ENCODE peak calls at places on chromosomes 4 and X, in seven cellular contexts. T is neural progenitor cell, P is KBM-7, A is erythroblast, X is mesendoderm, L is amniotic stem cell, J is lower leg skin. K is an unnamed sample.

GRCh38 chr4:111187108-111187507 is 564.2 kb upstream of the PITX2 start:
- DNase-seq in J (no peak), P (no peak), L (no peak), X (no peak), T (no peak), A (no peak), K (no peak)

GRCh38 chr4:44157611-44158277 is 290.9 kb downstream of the KCTD8 start:
- DNase-seq in T (no peak), P (no peak), J (no peak), L (no peak), X (no peak), A (no peak), K (no peak)

GRCh38 chr4:100117749-100118148 is 72.5 kb downstream of the DDIT4L start:
- DNase-seq in T (no peak), A (no peak), P (peak), L (no peak), J (no peak), X (no peak), K (no peak)

GRCh38 chr4:55819634-55820033 is at the start of gene EXOC1L:
- DNase-seq in L (no peak), T (peak), A (no peak), P (peak), J (no peak), X (peak), K (no peak)

GRCh38 chr4:16083217-16084191 is at the start of gene PROM1:
- DNase-seq in L (no peak), P (no peak), A (no peak), T (peak), X (peak), J (no peak), K (no peak)

GRCh38 chr4:115249808-115250207 is 136.4 kb upstream of the NDST4 start:
- DNase-seq in T (no peak), X (no peak), J (no peak), A (no peak), L (no peak), P (no peak), K (no peak)

GRCh38 chr4:176377705-176378302 is 58.0 kb downstream of the SPCS3 start:
- DNase-seq in J (no peak), A (no peak), L (no peak), X (peak), P (no peak), T (no peak), K (no peak)

GRCh38 chrX:145856181-145856580 is 38.6 kb downstream of the SLITRK2 start:
- DNase-seq in J (no peak), T (no peak), L (no peak), P (no peak), X (no peak), A (no peak), K (no peak)

GRCh38 chr4:38139187-38139586 is 179.0 kb downstream of the PTTG2 start:
- DNase-seq in T (no peak), P (no peak), X (no peak), A (no peak), J (no peak), L (no peak), K (no peak)

GRCh38 chrX:57933321-57933720 is 23.1 kb upstream of the ZXDA start:
- DNase-seq in X (no peak), L (no peak), J (no peak), T (no peak), P (no peak), A (no peak), K (no peak)

GRCh38 chrX:153902388-153902787 is 2.1 kb upstream of the AVPR2 start:
- DNase-seq in A (no peak), J (no peak), P (no peak), L (no peak), X (no peak), T (no peak), K (no peak)

GRCh38 chr4:15385928-15386327 is 41.9 kb upstream of the C1QTNF7 start:
- DNase-seq in A (no peak), T (no peak), L (no peak), X (no peak), J (no peak), P (no peak), K (no peak)